ENCODE peak calls at places on chromosomes 3 and 15, in four cellular contexts. F is GM20000, N is colonic mucosa, J is ovary. H is an unnamed sample.

GRCh38 chr15:88075102-88075501 is 181.4 kb downstream of the NTRK3 start:
- DNase-seq in N (no peak), F (no peak), J (no peak), H (no peak)

GRCh38 chr3:77945320-77945719 is 905.4 kb downstream of the ROBO2 start:
- DNase-seq in F (no peak), J (no peak), N (no peak), H (no peak)

GRCh38 chr3:195609229-195609628 is 25.5 kb upstream of the APOD start:
- DNase-seq in J (no peak), N (peak; percentile 5), F (no peak), H (no peak)

GRCh38 chr15:77013786-77014136 is 18.8 kb downstream of the PSTPIP1 start:
- DNase-seq in F (peak; percentile 78), J (no peak), N (no peak), H (no peak)

GRCh38 chr3:117603097-117603496 is 893.5 kb downstream of the TUSC7 start:
- DNase-seq in N (no peak), F (no peak), J (no peak), H (no peak)

GRCh38 chr3:104750581-104750980 is 616.1 kb upstream of the ALCAM start:
- DNase-seq in J (no peak), F (no peak), N (no peak), H (no peak)

GRCh38 chr3:4466783-4467521 is at the start of gene SUMF1:
- DNase-seq in N (peak; percentile 89), F (peak; percentile 92), J (peak; percentile 85), H (peak; percentile 69)

GRCh38 chr3:27022096-27022761 is 347.0 kb downstream of the NEK10 start:
- DNase-seq in N (no peak), J (no peak), F (no peak), H (no peak)

GRCh38 chr3:126485131-126485530 is 9.4 kb upstream of the ZXDC start:
- DNase-seq in J (no peak), N (no peak), F (no peak), H (no peak)

GRCh38 chr3:9009976-9010545 is 46.8 kb upstream of the RAD18 start:
- DNase-seq in J (no peak), N (no peak), F (no peak), H (no peak)

GRCh38 chr3:125117631-125118191 is 61.9 kb upstream of the HEG1 start:
- DNase-seq in J (no peak), N (no peak), F (no peak), H (no peak)

GRCh38 chr3:63948995-63949394 is 36.8 kb upstream of the SCAANT1 start:
- DNase-seq in F (no peak), J (no peak), N (no peak), H (no peak)

DNA sequence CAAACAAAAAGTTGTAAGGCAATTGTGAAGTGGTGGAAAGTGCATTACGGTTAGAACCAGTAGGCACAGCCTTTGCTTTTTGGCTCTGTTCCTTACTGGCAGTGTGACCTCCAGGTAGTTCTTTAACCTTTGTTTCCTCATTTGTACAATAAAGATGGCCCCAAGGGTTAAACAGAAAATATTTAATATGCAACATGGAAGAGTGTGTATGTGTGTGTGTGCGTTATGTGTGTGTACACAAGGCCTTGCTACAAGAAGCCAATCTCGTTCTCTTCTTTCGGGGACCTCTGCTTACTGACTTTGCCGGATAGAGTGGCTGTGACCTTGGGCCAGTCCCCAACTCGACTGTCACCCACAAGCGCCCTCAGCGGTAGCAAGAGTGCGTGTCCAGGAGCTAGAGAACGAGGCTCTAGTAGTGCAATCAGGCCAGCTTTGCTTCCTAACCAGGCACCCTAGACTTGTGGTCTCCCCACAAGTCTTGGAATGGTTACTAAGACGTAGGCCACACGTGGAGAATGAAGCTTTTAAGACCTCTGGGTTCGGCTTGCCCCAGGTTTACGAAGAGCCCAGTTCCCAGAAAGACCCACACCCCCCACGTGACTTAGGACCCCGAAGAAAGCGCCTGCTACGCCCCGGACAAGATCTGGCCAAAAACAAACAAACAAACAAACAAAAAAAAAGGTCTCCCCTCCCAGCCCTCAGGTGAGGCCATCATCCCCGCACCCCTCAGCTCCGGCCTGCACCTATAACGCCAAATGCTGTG is 593 bp downstream of the CIAO2A start:
- DNase-seq in N (peak; percentile 67), F (peak; percentile 53), J (peak; percentile 50), H (peak; percentile 41)
- TF ChIP-seq CTCF in N (no peak), F (peak; percentile 0), J (no peak), H (no peak)

GRCh38 chr15:70584441-70584837 is 178.9 kb downstream of the UACA start:
- DNase-seq in N (no peak), F (peak; percentile 25), J (no peak), H (no peak)

GRCh38 chr15:70586241-70586640 is 177.1 kb downstream of the UACA start:
- DNase-seq in J (no peak), F (no peak), N (no peak), H (no peak)

GRCh38 chr15:70585707-70586034 is 177.7 kb downstream of the UACA start:
- DNase-seq in N (no peak), F (peak; percentile 23), J (no peak), H (no peak)

GRCh38 chr15:70582143-70582945 is 181.0 kb downstream of the UACA start:
- DNase-seq in F (no peak), N (no peak), J (no peak), H (no peak)

DNA sequence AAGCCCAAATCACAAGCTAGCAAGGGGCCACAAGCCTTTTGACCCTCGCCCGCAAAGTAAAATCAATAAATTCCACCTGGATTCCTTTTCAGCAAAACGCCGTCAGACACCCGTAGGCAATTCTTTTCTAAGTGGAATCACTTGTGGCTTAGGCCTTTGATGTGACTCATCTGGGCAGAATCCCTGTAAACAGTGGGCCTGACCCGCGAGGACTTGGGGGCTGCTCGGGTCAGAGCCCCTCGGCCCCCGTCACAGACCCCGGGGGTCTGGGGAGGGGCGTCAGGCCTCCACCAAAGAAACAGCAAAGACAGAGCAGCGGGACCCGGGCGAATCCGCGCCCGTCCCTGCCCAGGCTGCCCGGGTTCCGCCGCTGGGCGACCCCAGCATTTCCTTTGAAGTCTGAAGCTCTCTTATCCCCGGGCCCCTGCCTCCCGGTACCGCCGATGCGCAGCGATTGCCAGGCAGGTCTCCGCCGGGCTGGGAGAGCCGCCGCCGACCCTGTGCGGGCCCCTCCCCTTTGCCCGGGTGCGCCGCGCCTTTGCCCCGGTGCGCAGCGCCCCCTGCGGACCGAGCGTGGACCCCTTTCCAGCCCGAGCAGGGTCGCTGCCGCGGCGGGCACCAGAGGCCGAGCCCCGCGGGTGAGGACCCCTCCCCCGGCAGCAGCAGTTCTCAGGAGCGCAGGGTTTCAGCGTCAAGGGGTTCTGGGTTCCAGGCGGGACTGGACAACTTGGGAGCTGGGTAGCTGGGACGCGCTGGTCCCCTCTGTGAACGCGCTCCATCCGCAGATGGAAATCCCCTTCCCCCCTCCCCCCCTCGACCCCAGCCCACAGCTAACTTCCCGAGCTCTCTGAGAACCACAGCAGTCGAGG is 178.3 kb downstream of the UACA start:
- DNase-seq in J (no peak), F (peak; percentile 55), N (no peak), H (peak; percentile 80)
- TF ChIP-seq CTCF in J (no peak), F (no peak), N (peak; percentile 26), H (peak; percentile 83)

GRCh38 chr15:37880835-37881153 is 53.6 kb upstream of the TMCO5A start:
- DNase-seq in J (no peak), N (no peak), F (no peak), H (no peak)
- TF ChIP-seq CTCF in J (no peak), N (no peak), F (no peak), H (no peak)

DNA sequence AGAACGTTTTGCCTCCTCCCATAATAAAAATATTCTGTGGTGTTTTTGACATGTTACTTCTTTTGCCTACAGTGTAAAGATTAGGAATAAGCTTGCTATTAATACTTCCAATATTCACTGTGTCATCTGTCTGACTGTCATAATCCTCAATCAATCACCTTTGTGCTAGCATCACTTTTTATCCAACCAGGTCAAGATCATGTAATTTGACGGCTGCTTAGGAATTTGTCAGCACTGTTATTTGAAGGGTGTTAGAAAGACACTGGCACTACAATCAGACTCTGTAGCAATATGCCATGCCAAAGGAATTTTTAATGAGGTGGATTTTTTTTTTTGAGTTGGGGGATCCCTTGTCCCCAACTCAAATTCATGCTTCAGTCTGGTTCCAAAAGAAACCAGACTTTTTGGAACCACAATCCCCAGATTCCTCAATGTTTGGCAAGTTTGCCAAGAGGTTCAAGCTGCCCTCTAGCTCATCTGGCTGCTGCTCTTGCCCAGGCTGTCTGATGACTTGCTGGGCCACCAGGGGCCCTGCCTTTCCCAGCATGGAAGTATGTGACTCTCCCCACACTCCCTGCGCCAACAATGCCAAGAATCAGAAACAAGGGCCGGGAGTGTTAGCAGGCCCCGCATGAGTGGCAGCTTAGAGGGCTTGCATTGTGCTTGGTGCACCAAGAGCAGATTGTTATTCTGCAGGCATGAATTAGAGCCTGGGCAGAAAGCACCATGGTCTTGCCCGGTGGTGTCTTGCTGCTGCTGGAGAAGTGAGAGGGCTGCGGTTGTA is 58.6 kb upstream of the TSC22D2 start:
- DNase-seq in N (no peak), F (no peak), J (no peak), H (no peak)
- TF ChIP-seq CTCF in N (no peak), F (no peak), J (no peak), H (no peak)

GRCh38 chr3:94311651-94312050 is 248.8 kb downstream of the NSUN3 start:
- DNase-seq in N (no peak), F (no peak), J (no peak), H (no peak)

GRCh38 chr3:94314218-94314883 is 251.5 kb downstream of the NSUN3 start:
- DNase-seq in J (no peak), F (no peak), N (no peak), H (no peak)

DNA sequence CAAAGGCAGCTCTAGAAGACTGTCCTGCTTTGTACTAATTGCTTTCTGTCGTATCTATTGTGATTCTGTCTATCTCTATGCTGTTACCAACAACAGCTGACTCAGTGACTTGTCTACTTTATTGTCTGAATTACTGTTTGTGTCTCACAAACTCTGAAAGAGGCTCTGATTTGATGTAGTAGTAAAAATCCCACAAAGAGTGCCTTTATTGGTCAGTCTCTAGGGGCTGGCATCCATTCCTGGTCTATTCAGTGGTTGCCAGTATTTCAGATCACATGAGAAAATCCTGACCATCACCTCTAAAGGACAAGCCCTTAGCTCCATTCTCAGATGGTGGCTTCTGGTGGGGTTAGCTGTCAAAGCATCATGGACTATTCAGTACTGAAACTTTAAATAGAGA is 254.2 kb downstream of the NSUN3 start:
- DNase-seq in F (no peak), J (no peak), N (no peak), H (no peak)
- TF ChIP-seq CTCF in F (no peak), J (no peak), N (no peak), H (no peak)

DNA sequence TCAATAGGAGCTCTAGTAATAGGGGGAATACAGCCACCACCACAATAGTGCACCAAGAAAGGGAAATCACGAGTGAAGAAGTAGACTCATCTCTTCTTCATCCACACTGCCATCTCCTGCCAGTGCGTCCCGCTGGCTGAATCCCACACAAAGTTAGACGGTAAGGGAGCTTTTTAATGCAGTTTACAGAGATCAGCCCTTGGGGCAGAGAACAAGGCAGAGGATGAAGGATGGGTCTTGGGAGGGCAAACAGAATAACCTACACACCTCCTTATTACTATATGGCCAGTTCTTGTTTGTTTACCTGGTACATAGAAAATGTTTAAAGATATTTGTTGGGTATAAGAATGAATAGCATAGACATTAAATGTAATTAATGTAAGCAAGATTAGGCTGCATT is 11.0 kb upstream of the DPH6 start:
- DNase-seq in J (no peak), F (no peak), N (no peak), H (no peak)
- TF ChIP-seq CTCF in J (no peak), F (no peak), N (no peak), H (no peak)

GRCh38 chr3:142676151-142676550 is 47.7 kb upstream of the TRPC1 start:
- DNase-seq in N (no peak), F (no peak), J (no peak), H (no peak)

DNA sequence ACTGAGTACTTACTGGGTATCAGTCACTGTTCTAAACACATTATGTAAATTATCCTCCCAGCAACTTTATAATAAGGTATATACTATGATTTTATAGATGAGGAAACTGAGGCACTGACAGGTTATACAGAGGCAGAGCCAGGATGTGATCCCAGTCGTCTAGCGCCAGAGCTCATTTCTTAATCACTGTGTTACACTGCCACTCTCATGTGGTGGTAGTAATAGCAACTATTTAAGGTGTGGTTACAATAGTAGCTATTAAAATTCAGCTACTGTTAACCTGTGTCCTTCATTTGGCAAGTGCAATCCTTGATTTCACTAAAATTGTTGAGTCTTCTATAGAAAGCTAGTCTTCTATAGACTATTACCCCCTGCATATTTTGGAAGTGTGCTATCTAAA is 43.1 kb upstream of the TRPC1 start:
- DNase-seq in N (no peak), F (no peak), J (no peak), H (no peak)
- TF ChIP-seq CTCF in N (no peak), F (no peak), J (no peak), H (no peak)